ENCODE peak calls at places on chromosomes 5 and 9, in eight cellular contexts. Z, L, F, S, A, K, Q and Y are unnamed samples.

GRCh38 chr5:134468921-134469400 is 56.5 kb upstream of the JADE2 start:
- DNase-seq in F (no peak), S (no peak), K (no peak), Q (no peak), L (no peak), A (no peak), Z (no peak), Y (no peak)

GRCh38 chr9:136835932-136836901 is 6.1 kb upstream of the AJM1 start:
- DNase-seq in Q (no peak), Z (no peak), A (no peak), L (no peak), F (no peak), K (no peak), S (no peak), Y (no peak)

GRCh38 chr9:2787065-2787464 is 56.8 kb downstream of the PUM3 start:
- DNase-seq in F (no peak), Q (no peak), K (no peak), A (no peak), Z (no peak), S (no peak), L (no peak), Y (no peak)

GRCh38 chr9:125634040-125634717 is 72.8 kb downstream of the MAPKAP1 start:
- DNase-seq in K (no peak), L (no peak), Z (no peak), F (no peak), S (no peak), A (no peak), Q (no peak), Y (no peak)

GRCh38 chr9:115349542-115349941 is 231.6 kb upstream of the TNC start:
- DNase-seq in Z (no peak), Q (no peak), L (no peak), S (no peak), A (no peak), K (no peak), F (no peak), Y (no peak)

GRCh38 chr5:134525687-134526482 is 415 bp downstream of the JADE2 start:
- DNase-seq in L (peak; percentile 43), F (peak; percentile 82), Z (peak; percentile 76), S (peak; percentile 42), A (peak; percentile 85), K (peak; percentile 14), Q (peak; percentile 79), Y (peak; percentile 60)

GRCh38 chr5:118956727-118957126 is 31.6 kb downstream of the DTWD2 start:
- DNase-seq in A (no peak), L (no peak), Z (no peak), K (no peak), F (no peak), Q (no peak), S (no peak), Y (no peak)

GRCh38 chr5:14263700-14264099 is 120.6 kb downstream of the TRIO start:
- DNase-seq in A (no peak), F (no peak), Q (no peak), K (no peak), L (no peak), S (no peak), Z (no peak), Y (no peak)

GRCh38 chr9:10366171-10366779 is 246.5 kb downstream of the PTPRD start:
- DNase-seq in Z (no peak), S (no peak), L (no peak), Q (no peak), K (peak; percentile 42), F (peak; percentile 18), A (no peak), Y (no peak)

GRCh38 chr5:175542232-175542965 is 64.0 kb downstream of the SFXN1 start:
- DNase-seq in K (no peak), F (peak; percentile 47), A (no peak), Q (no peak), S (no peak), L (no peak), Z (no peak), Y (no peak)

GRCh38 chr5:99034336-99034735 is 105.5 kb upstream of the CHD1 start:
- DNase-seq in A (no peak), K (no peak), L (no peak), Z (no peak), S (no peak), Q (no peak), F (peak; percentile 16), Y (no peak)

GRCh38 chr5:138276402-138277054 is 2.1 kb upstream of the GFRA3 start:
- DNase-seq in A (no peak), L (no peak), K (peak; percentile 88), Z (no peak), Q (no peak), S (no peak), F (no peak), Y (no peak)

GRCh38 chr9:14993061-14993800 is 83.0 kb upstream of the FREM1 start:
- DNase-seq in Q (peak; percentile 90), F (peak; percentile 77), K (peak; percentile 86), Z (peak; percentile 92), L (peak; percentile 38), A (peak; percentile 93), S (peak; percentile 78), Y (no peak)